ENCODE peak calls at places on chromosomes 3 and 15, in six cellular contexts. H is activated CD8-positive, alpha-beta memory T cell treated with anti-CD3 and anti-CD28 coated beads for 24 hours; M is heart left ventricle; L is activated B cell treated with CpG ODN at 0.5 μM for 24 hours; E is T-helper 9 cell; F is amygdala. J is an unnamed sample.

GRCh38 chr3:57557088-57557537 is 1.0 kb downstream of the PDE12 start:
- DNase-seq in H (peak), M (no peak), L (peak), E (peak), F (no peak), J (peak)

GRCh38 chr3:32643816-32644215 is 41.2 kb upstream of the CNOT10 start:
- DNase-seq in H (no peak), M (no peak), L (no peak), E (no peak), F (no peak), J (no peak)

GRCh38 chr3:157075693-157076420 is 84.1 kb downstream of the CCNL1 start:
- DNase-seq in H (peak), M (no peak), L (no peak), E (no peak), F (no peak), J (no peak)

GRCh38 chr3:71430941-71431552 is 152.5 kb downstream of the FOXP1 start:
- DNase-seq in H (no peak), M (no peak), L (no peak), E (no peak), F (no peak), J (no peak)

GRCh38 chr3:128167973-128168674 is 14.8 kb downstream of the EEFSEC start:
- DNase-seq in H (no peak), M (no peak), L (no peak), E (no peak), F (no peak), J (no peak)

GRCh38 chr3:195770081-195770840 is 41.5 kb downstream of the MUC4 start:
- DNase-seq in H (no peak), M (no peak), L (no peak), E (no peak), F (no peak), J (no peak)

GRCh38 chr3:151553873-151554272 is 93.0 kb upstream of the IGSF10 start:
- DNase-seq in H (no peak), M (no peak), L (no peak), E (no peak), F (no peak), J (no peak)

GRCh38 chr15:65979316-65979715 is 110.0 kb downstream of the RAB11A start:
- DNase-seq in H (no peak), M (peak), L (no peak), E (no peak), F (no peak), J (peak)

GRCh38 chr3:112976001-112976400 is 1.1 kb upstream of the CD200R1 start:
- DNase-seq in H (no peak), M (no peak), L (no peak), E (no peak), F (no peak), J (no peak)